ENCODE peak calls at places on chromosomes 7 and 10, in ten cellular contexts. H is coronary artery; F is testis; I is dorsolateral prefrontal cortex; S is Calu3; N is cardiac muscle cell; U is activated CD8-positive, alpha-beta T cell treated with anti-CD3 and anti-CD28 coated beads for 36 hours; R is IMR-90; K is fibroblast of pulmonary artery; Y is neural crest cell. A is an unnamed sample.

GRCh38 chr10:103095005-103095404 is 98.1 kb downstream of the NT5C2 start:
- DNase-seq in H (no peak), F (no peak), I (no peak), S (no peak), N (no peak), U (no peak), R (no peak), K (no peak), Y (no peak), A (no peak)

GRCh38 chr10:88819290-88819689 is 16.8 kb downstream of the LIPM start:
- DNase-seq in H (no peak), F (no peak), I (no peak), S (no peak), N (no peak), U (no peak), R (peak), K (peak), Y (no peak), A (no peak)

GRCh38 chr7:84247591-84247990 is 53.0 kb upstream of the SEMA3A start:
- DNase-seq in H (no peak), F (no peak), I (no peak), S (no peak), N (no peak), U (no peak), R (peak), K (peak), Y (no peak), A (peak)

GRCh38 chr7:155494551-155494950 is 36.6 kb downstream of the EN2 start:
- DNase-seq in H (no peak), F (no peak), I (no peak), S (no peak), N (no peak), U (no peak), R (no peak), K (no peak), Y (no peak), A (no peak)

GRCh38 chr7:154867068-154867467 is 135.9 kb downstream of the PAXIP1 start:
- DNase-seq in H (no peak), F (no peak), I (no peak), S (no peak), N (no peak), U (no peak), R (no peak), K (no peak), Y (no peak), A (no peak)

GRCh38 chr10:57799625-57800024 is 468.1 kb downstream of the IPMK start:
- DNase-seq in H (no peak), F (no peak), I (no peak), S (no peak), N (no peak), U (no peak), R (no peak), K (no peak), Y (no peak), A (peak)

GRCh38 chr7:134691820-134692705 is 45.4 kb downstream of the BPGM start:
- DNase-seq in H (no peak), F (peak), I (no peak), S (no peak), N (no peak), U (no peak), R (peak), K (peak), Y (no peak), A (no peak)

GRCh38 chr10:52801951-52802350 is 29.4 kb upstream of the MBL2 start:
- DNase-seq in H (no peak), F (no peak), I (no peak), S (no peak), N (no peak), U (no peak), R (no peak), K (peak), Y (no peak), A (peak)

GRCh38 chr7:128427289-128427891 is 17.6 kb upstream of the IMPDH1 start:
- DNase-seq in H (no peak), F (no peak), I (no peak), S (peak), N (peak), U (peak), R (peak), K (peak), Y (peak), A (no peak)

GRCh38 chr10:44279376-44279775 is 105.5 kb downstream of the CXCL12 start:
- DNase-seq in H (no peak), F (no peak), I (no peak), S (no peak), N (no peak), U (no peak), R (no peak), K (no peak), Y (no peak), A (peak)

GRCh38 chr7:14252458-14252857 is 263.0 kb upstream of the ETV1 start:
- DNase-seq in H (no peak), F (no peak), I (no peak), S (no peak), N (no peak), U (no peak), R (no peak), K (no peak), Y (no peak), A (no peak)

GRCh38 chr7:140078392-140078791 is 15.6 kb upstream of the PARP12 start:
- DNase-seq in H (no peak), F (no peak), I (no peak), S (no peak), N (no peak), U (no peak), R (no peak), K (no peak), Y (no peak), A (no peak)

DNA sequence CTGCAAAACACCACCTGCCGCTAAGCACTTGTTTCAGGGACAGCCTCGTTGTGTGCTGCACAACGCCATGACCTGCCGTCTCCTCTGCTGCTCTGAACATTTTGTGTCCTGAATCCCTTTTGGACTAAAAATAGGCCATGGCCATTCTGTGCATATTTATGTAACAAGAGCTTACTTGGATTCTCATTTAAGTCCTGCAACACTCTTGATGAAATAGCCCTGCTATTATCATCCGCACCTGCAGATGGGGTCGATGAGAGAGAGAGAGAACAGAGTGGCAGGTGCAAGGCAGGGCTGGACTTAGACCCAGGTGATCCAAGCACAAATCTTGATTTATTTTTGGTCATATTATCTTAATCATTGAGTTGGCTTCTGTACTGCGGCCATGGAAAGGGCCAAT is 121.2 kb upstream of the PRKCQ start:
- DNase-seq in H (no peak), F (no peak), I (no peak), S (peak), N (no peak), U (peak), R (no peak), K (no peak), Y (no peak), A (no peak)
- TF ChIP-seq CTCF in H (no peak), F (no peak), I (no peak), S (no peak), N (no peak), U (no peak), R (no peak), K (no peak), Y (no peak), A (peak)

GRCh38 chr7:47414342-47415288 is 167.3 kb downstream of the TNS3 start:
- DNase-seq in H (peak), F (no peak), I (no peak), S (no peak), N (no peak), U (no peak), R (no peak), K (no peak), Y (no peak), A (no peak)

GRCh38 chr7:47418910-47419309 is 163.0 kb downstream of the TNS3 start:
- DNase-seq in H (peak), F (no peak), I (no peak), S (no peak), N (no peak), U (no peak), R (peak), K (peak), Y (no peak), A (peak)

GRCh38 chr7:47415289-47416212 is 166.4 kb downstream of the TNS3 start:
- DNase-seq in H (peak), F (no peak), I (no peak), S (no peak), N (no peak), U (no peak), R (no peak), K (no peak), Y (no peak), A (no peak)

GRCh38 chr7:47417122-47417480 is 164.8 kb downstream of the TNS3 start:
- DNase-seq in H (peak), F (no peak), I (no peak), S (no peak), N (no peak), U (no peak), R (no peak), K (no peak), Y (no peak), A (no peak)

DNA sequence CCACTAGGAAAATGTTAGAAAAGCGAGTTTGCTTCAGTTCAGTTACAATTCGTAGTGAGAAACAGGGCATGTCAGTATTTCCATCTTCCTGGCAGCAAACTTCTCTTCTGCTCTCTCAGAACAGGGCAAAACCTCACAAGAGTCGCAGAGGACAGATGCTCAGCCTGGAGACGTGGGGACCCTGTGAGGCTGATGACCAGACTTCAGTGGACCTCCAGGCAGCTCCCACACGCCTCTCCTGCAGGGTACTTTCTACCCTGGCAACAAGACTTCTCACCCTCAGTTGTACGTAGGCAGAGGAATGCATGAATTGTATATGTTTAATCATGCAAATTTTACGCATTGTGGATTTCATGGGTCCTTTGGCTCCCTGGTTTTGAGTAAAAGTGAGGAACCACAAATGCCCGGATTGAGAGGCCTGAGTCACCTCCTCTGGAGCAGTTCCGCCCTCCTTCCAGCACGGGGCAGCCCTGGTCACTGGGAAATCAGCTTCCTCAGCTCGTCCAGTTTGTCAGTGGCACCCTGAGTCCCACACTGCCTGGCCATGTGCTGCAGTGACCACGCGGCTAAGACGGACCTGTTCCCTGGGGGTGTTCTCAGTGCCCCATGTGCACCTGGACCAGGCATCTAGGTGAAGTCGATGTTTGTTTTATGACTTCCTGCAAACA is 165.3 kb downstream of the TNS3 start:
- DNase-seq in H (peak), F (no peak), I (no peak), S (no peak), N (no peak), U (no peak), R (no peak), K (no peak), Y (no peak), A (no peak)
- TF ChIP-seq CTCF in H (no peak), F (no peak), I (no peak), S (no peak), N (no peak), U (no peak), R (peak), K (no peak), Y (no peak), A (no peak)

DNA sequence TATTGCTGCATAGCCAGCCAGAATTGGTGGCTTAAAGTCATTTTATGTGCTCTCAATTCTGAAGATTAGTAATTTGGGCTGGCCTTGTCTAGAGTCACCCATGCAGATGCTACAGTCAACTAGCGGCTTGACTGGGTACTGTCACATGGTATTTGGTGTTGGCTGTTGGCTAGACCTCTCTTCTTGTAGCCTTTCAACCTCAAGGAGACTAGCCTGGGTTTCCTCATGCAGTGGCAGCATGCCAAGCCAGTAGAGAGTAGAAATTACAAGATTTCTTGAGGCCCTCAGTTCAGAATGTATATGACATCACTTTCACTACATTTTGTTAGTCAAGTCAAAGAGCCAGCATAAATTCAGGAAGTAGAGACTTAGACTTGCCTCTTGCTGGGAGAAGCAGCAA is 3.7 kb upstream of the ZNF800 start:
- DNase-seq in H (no peak), F (no peak), I (no peak), S (no peak), N (no peak), U (peak), R (no peak), K (peak), Y (no peak), A (no peak)
- TF ChIP-seq CTCF in H (no peak), F (no peak), I (no peak), S (no peak), N (no peak), U (no peak), R (no peak), K (no peak), Y (peak), A (no peak)

GRCh38 chr7:146781352-146782116 is 664.9 kb downstream of the CNTNAP2 start:
- DNase-seq in H (no peak), F (peak), I (no peak), S (no peak), N (no peak), U (no peak), R (no peak), K (no peak), Y (no peak), A (no peak)
- TF ChIP-seq CTCF in H (no peak), F (no peak), I (no peak), S (no peak), N (no peak), U (no peak), R (no peak), K (no peak), Y (no peak), A (no peak)

GRCh38 chr7:91826377-91826776 is 54.1 kb downstream of the MTERF1 start:
- DNase-seq in H (no peak), F (no peak), I (no peak), S (no peak), N (no peak), U (no peak), R (peak), K (no peak), Y (no peak), A (peak)

GRCh38 chr7:91827169-91827568 is 53.3 kb downstream of the MTERF1 start:
- DNase-seq in H (no peak), F (no peak), I (no peak), S (no peak), N (no peak), U (no peak), R (no peak), K (no peak), Y (no peak), A (no peak)

GRCh38 chr7:91824201-91824600 is 56.3 kb downstream of the MTERF1 start:
- DNase-seq in H (no peak), F (no peak), I (no peak), S (no peak), N (no peak), U (no peak), R (no peak), K (no peak), Y (no peak), A (no peak)
- TF ChIP-seq CTCF in H (no peak), F (no peak), I (no peak), S (no peak), N (no peak), U (no peak), R (no peak), K (no peak), Y (no peak), A (no peak)

GRCh38 chr7:52920977-52921376 is 114.5 kb upstream of the POM121L12 start:
- DNase-seq in H (no peak), F (no peak), I (no peak), S (no peak), N (peak), U (no peak), R (no peak), K (no peak), Y (no peak), A (no peak)

DNA sequence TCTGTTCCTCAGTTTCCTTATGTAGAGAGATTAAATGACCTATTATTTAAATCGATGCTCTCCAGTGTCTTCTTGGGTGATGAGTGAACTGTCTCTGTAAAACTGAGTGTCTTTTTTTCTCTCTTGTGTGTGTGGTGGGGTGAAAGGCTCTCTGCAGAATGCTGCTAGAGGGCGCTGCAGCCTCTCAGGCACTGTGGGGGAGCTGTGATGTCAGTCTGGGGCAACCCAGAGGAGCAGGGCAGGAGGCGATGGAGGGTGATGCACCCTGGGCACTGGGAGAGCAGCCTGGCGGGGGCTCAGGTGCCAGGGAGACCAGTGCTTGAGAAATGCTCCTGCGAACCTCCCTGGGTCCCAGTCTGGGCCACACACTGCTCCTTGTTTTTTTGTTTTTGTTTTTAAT is 110.1 kb upstream of the POM121L12 start:
- DNase-seq in H (no peak), F (no peak), I (no peak), S (no peak), N (no peak), U (no peak), R (no peak), K (no peak), Y (no peak), A (no peak)
- TF ChIP-seq CTCF in H (no peak), F (no peak), I (no peak), S (no peak), N (no peak), U (no peak), R (no peak), K (no peak), Y (no peak), A (no peak)

DNA sequence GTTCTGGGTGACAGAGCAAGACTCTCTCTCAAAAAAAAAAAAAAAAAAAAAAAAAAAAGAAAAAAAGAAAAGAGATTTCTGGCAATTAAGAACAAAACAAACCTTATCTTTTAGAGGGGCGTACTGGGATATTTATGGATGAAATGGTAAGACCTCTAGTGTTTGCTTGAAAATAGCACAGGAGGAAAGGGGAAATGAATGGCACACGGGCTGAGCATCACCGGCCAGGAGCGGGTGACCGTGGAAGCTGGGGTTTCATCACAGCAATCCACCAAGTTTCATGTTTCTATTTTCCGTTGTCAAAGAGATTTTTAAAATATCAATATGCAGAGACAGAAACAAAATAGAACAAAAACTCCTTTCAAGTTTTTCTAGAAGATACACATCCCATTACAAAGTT is 105.6 kb downstream of the SVIL start:
- DNase-seq in H (no peak), F (no peak), I (no peak), S (no peak), N (no peak), U (no peak), R (no peak), K (no peak), Y (no peak), A (no peak)
- TF ChIP-seq CTCF in H (no peak), F (no peak), I (no peak), S (no peak), N (no peak), U (no peak), R (no peak), K (no peak), Y (no peak), A (no peak)

GRCh38 chr7:29749701-29750321 is 56.5 kb upstream of the WIPF3 start:
- DNase-seq in H (no peak), F (no peak), I (no peak), S (no peak), N (no peak), U (no peak), R (no peak), K (no peak), Y (no peak), A (no peak)

DNA sequence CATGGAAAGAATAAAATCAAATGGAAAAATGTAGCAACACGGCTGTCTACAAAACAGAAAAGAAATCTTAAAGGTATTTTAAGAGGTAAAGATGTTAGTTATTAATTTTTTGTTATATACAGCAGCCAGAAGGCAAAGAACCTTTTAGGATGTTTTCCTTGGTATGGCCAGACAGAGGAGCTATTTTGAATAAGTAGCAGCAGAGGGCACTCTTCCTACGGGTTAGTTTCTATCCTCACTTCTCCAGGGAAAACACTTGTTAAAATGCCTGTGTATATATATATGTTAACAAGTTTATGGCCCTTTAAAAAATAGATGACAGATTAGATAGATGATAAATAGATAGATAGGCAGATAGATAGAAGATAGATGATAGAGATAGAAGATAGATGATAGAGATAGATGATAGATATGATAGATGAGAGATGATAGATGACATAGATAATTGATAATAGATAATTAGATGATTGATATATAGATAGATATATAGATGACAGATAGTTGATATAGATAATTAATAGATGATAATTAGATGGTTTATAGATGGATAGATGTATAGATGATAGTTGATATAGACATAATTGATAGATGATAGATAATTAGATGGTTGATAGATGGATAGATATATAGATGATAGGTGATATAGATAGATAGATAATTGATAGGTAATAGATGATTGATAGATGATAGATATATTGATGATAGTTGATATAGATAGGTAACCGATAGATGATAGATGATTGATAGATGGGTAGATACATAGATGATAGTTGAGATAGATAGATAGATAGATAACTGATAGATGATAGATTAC is 57.8 kb upstream of the WIPF3 start:
- DNase-seq in H (no peak), F (no peak), I (no peak), S (peak), N (peak), U (no peak), R (peak), K (peak), Y (no peak), A (no peak)
- TF ChIP-seq CTCF in H (peak), F (peak), I (peak), S (peak), N (peak), U (peak), R (peak), K (peak), Y (peak), A (peak)

GRCh38 chr10:29542723-29543122 is 92.0 kb downstream of the SVIL start:
- DNase-seq in H (no peak), F (no peak), I (no peak), S (no peak), N (no peak), U (no peak), R (no peak), K (no peak), Y (no peak), A (no peak)
- TF ChIP-seq CTCF in H (no peak), F (no peak), I (no peak), S (no peak), N (no peak), U (no peak), R (no peak), K (no peak), Y (no peak), A (no peak)

GRCh38 chr10:105699504-105699903 is 1058.4 kb downstream of the SORCS3 start:
- DNase-seq in H (no peak), F (no peak), I (no peak), S (no peak), N (no peak), U (no peak), R (no peak), K (no peak), Y (no peak), A (no peak)

GRCh38 chr10:105700327-105700726 is 1059.2 kb downstream of the SORCS3 start:
- DNase-seq in H (no peak), F (no peak), I (no peak), S (no peak), N (no peak), U (no peak), R (no peak), K (no peak), Y (no peak), A (no peak)
- TF ChIP-seq CTCF in H (no peak), F (no peak), I (no peak), S (no peak), N (no peak), U (no peak), R (no peak), K (no peak), Y (no peak), A (no peak)